ENCODE peak calls at places on chromosomes 4 and X, in five cellular contexts. L is astrocyte, K is AG04450, H is mesothelial cell of epicardium, Y is WTC11. G is an unnamed sample.
A peak's percentile ranks its signal among the peaks of the same experiment; 100 is the strongest.

GRCh38 chrX:133350751-133351150 is 64.5 kb downstream of the GPC4 start:
- DNase-seq in L (no peak), Y (no peak), K (no peak), H (peak; percentile 55), G (no peak)

GRCh38 chrX:152871260-152871659 is 26.6 kb upstream of the ZNF185 start:
- DNase-seq in K (no peak), Y (no peak), H (no peak), L (no peak), G (no peak)

GRCh38 chr4:182938213-182938645 is 21.0 kb upstream of the DCTD start:
- DNase-seq in Y (peak; percentile 86), H (peak; percentile 74), K (no peak), L (peak; percentile 27), G (no peak)

GRCh38 chr4:2515835-2516550 is 20.5 kb upstream of the FAM193A start:
- DNase-seq in H (no peak), Y (no peak), L (no peak), K (no peak), G (no peak)

GRCh38 chr4:150065740-150066139 is 12.5 kb upstream of the DCLK2 start:
- DNase-seq in Y (no peak), K (no peak), H (no peak), L (no peak), G (no peak)

GRCh38 chrX:55715847-55716246 is 1.7 kb upstream of the RRAGB start:
- DNase-seq in H (no peak), Y (peak; percentile 17), K (no peak), L (no peak), G (no peak)

GRCh38 chr4:70895405-70895804 is 6.8 kb upstream of the MOB1B start:
- DNase-seq in L (peak; percentile 44), H (no peak), K (no peak), Y (no peak), G (no peak)

GRCh38 chr4:168631241-168632151 is 134.6 kb downstream of the PALLD start:
- DNase-seq in H (peak; percentile 87), Y (peak; percentile 72), K (no peak), L (peak; percentile 77), G (no peak)

GRCh38 chr4:108292229-108292628 is 123.5 kb upstream of the LEF1 start:
- DNase-seq in H (no peak), K (no peak), Y (no peak), L (no peak), G (no peak)

GRCh38 chr4:152970102-152970820 is 34.1 kb downstream of the FHDC1 start:
- DNase-seq in Y (no peak), K (no peak), H (no peak), L (peak; percentile 88), G (no peak)

GRCh38 chrX:51440365-51440764 is 56.0 kb downstream of the NUDT11 start:
- DNase-seq in L (no peak), H (no peak), K (no peak), Y (no peak), G (no peak)

GRCh38 chrX:41720125-41720780 is 3.7 kb upstream of the GPR82 start:
- DNase-seq in Y (no peak), L (peak; percentile 31), H (no peak), K (no peak), G (no peak)

GRCh38 chrX:94831364-94831763 is 1157.4 kb downstream of the FAM133A start:
- DNase-seq in L (no peak), K (no peak), Y (no peak), H (no peak), G (no peak)

GRCh38 chr4:71389149-71389840 is 50.5 kb downstream of the SLC4A4 start:
- DNase-seq in Y (no peak), L (peak; percentile 41), H (no peak), K (peak; percentile 46), G (peak; percentile 72)

GRCh38 chrX:47190445-47191269 is 3.0 kb upstream of the UBA1 start:
- DNase-seq in K (peak; percentile 80), Y (peak; percentile 86), L (peak; percentile 87), H (peak; percentile 77), G (peak; percentile 84)

GRCh38 chr4:205097-205756 is 80.9 kb downstream of the ZNF718 start:
- DNase-seq in Y (no peak), H (no peak), L (no peak), K (no peak), G (no peak)

GRCh38 chr4:175147233-175147632 is 229.1 kb downstream of the ADAM29 start:
- DNase-seq in K (no peak), L (no peak), Y (no peak), H (no peak), G (no peak)

GRCh38 chr4:6535706-6536105 is 39.3 kb upstream of the MAN2B2 start:
- DNase-seq in H (no peak), K (no peak), Y (no peak), L (no peak), G (no peak)

GRCh38 chr4:155591784-155592567 is 74.7 kb upstream of the GUCY1A1 start:
- DNase-seq in Y (no peak), K (no peak), L (no peak), H (no peak), G (no peak)

GRCh38 chrX:11757729-11758399 is at the start of gene MSL3:
- DNase-seq in Y (peak; percentile 45), L (peak; percentile 47), K (no peak), H (peak; percentile 50), G (peak; percentile 24)

GRCh38 chr4:152109585-152110509 is 349.0 kb upstream of the GATB start:
- DNase-seq in L (no peak), K (no peak), Y (no peak), H (no peak), G (no peak)

GRCh38 chrX:150546711-150547153 is 21.7 kb upstream of the MTM1 start:
- DNase-seq in H (no peak), L (no peak), K (no peak), Y (no peak), G (no peak)

GRCh38 chrX:150542846-150543229 is 25.6 kb upstream of the MTM1 start:
- DNase-seq in H (no peak), K (no peak), L (no peak), Y (no peak), G (no peak)

GRCh38 chrX:150544835-150545790 is 23.3 kb upstream of the MTM1 start:
- DNase-seq in Y (no peak), H (no peak), K (no peak), L (no peak), G (no peak)

GRCh38 chrX:150543230-150544155 is 24.9 kb upstream of the MTM1 start:
- DNase-seq in K (no peak), L (no peak), Y (no peak), H (no peak), G (no peak)

GRCh38 chrX:150544222-150544787 is 24.1 kb upstream of the MTM1 start:
- DNase-seq in K (no peak), L (no peak), H (no peak), Y (peak; percentile 35), G (no peak)
- TF ChIP-seq CTCF in K (no peak), L (no peak), H (no peak), Y (no peak), G (no peak)

DNA sequence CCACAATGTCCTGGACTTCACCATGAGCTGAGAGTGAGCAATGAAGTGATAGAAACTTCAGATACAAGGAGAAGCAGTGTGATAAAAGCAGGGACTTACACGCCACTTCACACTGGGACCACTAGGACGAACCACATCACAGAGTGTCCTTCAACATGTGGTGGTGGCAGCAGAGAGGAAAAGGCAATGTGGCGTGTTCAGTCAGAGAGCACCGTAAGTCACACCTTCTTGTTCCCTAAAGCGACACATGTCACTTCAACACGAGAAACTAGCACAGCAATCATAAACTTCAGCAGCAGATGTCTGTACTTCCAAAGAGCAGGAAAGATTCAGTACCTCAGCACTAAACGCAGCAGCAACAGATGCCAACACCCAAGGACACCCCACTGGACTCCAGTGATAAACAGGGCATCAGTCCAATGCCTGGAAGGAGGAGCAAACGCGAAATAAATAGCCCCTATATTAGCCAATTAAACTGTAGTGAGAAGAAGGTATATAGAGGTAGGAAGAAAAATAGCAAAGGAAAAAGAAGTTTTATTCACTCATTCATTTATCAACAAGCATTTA is 96.8 kb downstream of the AREG start:
- DNase-seq in H (no peak), K (no peak), Y (no peak), L (no peak), G (no peak)
- TF ChIP-seq CTCF in H (no peak), K (no peak), Y (no peak), L (no peak), G (no peak)

DNA sequence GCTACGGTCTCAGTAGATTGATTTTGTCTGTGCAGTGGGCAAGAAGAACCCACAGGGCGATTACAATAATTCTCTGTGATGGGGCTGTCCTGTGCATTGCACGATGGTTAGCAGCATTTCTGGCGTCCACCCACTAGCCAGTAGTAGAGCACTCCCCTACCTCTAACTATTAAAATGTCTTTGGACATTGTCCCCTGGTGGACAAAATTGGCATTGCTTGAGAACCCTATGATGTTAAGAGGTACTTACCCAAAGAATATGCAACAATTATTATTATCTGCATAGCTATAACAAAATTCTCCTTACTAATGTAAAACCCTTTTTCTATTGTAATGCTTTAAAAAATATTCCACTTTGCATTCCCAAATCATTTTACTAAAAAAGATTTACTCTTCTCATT is 109.5 kb upstream of the VCX3A start:
- DNase-seq in Y (no peak), H (no peak), L (no peak), K (no peak), G (no peak)
- TF ChIP-seq CTCF in Y (no peak), H (peak; percentile 84), L (no peak), K (no peak), G (no peak)

GRCh38 chrX:45518552-45518951 is 317.9 kb upstream of the DIPK2B start:
- DNase-seq in L (no peak), H (no peak), K (no peak), Y (no peak), G (no peak)
- TF ChIP-seq CTCF in L (no peak), H (no peak), K (no peak), Y (no peak), G (no peak)

GRCh38 chr4:56818797-56819196 is 2.7 kb downstream of the SPINK2 start:
- DNase-seq in H (no peak), Y (no peak), L (no peak), K (no peak), G (no peak)

GRCh38 chr4:56817840-56818491 is 3.5 kb downstream of the SPINK2 start:
- DNase-seq in H (no peak), K (no peak), L (peak; percentile 52), Y (no peak), G (no peak)

GRCh38 chr4:56823933-56824600 is 2.6 kb upstream of the SPINK2 start:
- DNase-seq in K (no peak), H (no peak), Y (no peak), L (no peak), G (no peak)

DNA sequence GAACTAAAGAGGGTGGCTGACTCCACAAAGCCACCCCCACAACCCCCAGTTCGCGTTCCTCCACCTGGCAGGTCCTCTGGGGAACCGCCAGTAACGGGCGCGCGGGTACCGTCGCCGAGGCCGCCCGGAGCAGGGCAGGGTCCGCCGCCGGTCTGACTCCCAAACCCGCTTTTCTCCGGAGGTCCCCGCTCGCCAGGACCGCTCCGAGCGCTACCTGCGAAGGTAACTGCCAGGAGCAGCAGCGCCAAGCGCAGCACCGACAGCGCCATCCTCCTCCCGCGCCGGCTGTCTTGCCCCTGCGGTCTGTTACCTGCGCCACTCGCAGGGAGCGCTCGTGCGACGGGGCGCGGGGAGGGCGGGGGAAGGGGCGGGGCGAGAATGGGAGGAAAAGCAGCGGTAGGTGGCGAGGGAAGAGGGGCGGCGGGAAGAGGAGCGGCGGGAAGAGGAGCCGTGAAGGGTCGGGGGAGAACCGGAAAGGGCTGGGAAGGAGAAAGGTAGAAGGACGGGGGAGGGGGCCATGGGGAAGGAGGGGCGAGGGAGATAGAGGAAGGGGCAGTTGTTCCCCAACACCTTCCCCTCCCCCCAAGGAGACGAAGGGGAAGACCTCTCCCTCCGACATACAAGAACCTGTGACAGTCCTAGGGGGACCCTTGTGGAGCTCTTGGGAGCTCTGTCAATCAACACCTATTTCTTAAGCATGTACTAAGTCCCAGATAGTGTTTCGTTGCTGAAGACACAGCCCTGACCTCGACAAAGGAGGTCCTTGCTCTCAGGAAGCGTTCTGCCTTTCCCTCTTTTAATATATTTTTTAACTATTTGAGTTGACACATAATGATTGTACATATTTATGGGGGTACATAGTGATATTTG is at the start of gene SPINK2:
- DNase-seq in Y (peak; percentile 90), L (no peak), H (peak; percentile 58), K (no peak), G (no peak)
- TF ChIP-seq CTCF in Y (no peak), L (no peak), H (no peak), K (no peak), G (no peak)